ENCODE peak calls at places on chromosomes 12 and 14, in four cellular contexts. One of them, this sample, is unnamed.

GRCh38 chr14:37195327-37195726 is 2.4 kb upstream of the MIPOL1 start:
- DNase-seq in HepG2: peak; percentile 72
- DNase-seq in GM12878: no peak
- DNase-seq in H1: no peak
- DNase-seq in this sample: no peak

GRCh38 chr14:37246427-37246829 is 48.7 kb downstream of the MIPOL1 start:
- DNase-seq in HepG2: peak; percentile 86
- DNase-seq in GM12878: no peak
- DNase-seq in H1: no peak
- DNase-seq in this sample: no peak

GRCh38 chr12:103197725-103198388 is 240.4 kb downstream of the ASCL1 start:
- DNase-seq in HepG2: no peak
- DNase-seq in GM12878: no peak
- DNase-seq in H1: no peak
- DNase-seq in this sample: no peak

GRCh38 chr12:132329036-132329738 is at the start of gene GALNT9:
- DNase-seq in HepG2: no peak
- DNase-seq in GM12878: no peak
- DNase-seq in H1: no peak
- DNase-seq in this sample: peak; percentile 11

GRCh38 chr12:103441437-103442186 is 54.2 kb downstream of the C12orf42 start:
- DNase-seq in HepG2: no peak
- DNase-seq in GM12878: peak; percentile 97
- DNase-seq in H1: no peak
- DNase-seq in this sample: no peak

GRCh38 chr12:74999474-74999873 is 210.2 kb downstream of the KCNC2 start:
- DNase-seq in HepG2: no peak
- DNase-seq in GM12878: no peak
- DNase-seq in H1: no peak
- DNase-seq in this sample: no peak

GRCh38 chr12:63967781-63968180 is 123.3 kb downstream of the SRGAP1 start:
- DNase-seq in HepG2: no peak
- DNase-seq in GM12878: no peak
- DNase-seq in H1: no peak
- DNase-seq in this sample: no peak

GRCh38 chr14:39230416-39230815 is 3.3 kb upstream of the MIA2 start:
- DNase-seq in HepG2: no peak
- DNase-seq in GM12878: no peak
- DNase-seq in H1: no peak
- DNase-seq in this sample: no peak

GRCh38 chr12:96471368-96472040 is 17.9 kb upstream of the CFAP54 start:
- DNase-seq in HepG2: no peak
- DNase-seq in GM12878: no peak
- DNase-seq in H1: no peak
- DNase-seq in this sample: no peak

GRCh38 chr14:64919618-64920017 is 5.4 kb downstream of the CHURC1 start:
- DNase-seq in HepG2: peak; percentile 12
- DNase-seq in GM12878: no peak
- DNase-seq in H1: no peak
- DNase-seq in this sample: no peak

GRCh38 chr12:45326358-45326971 is 110.6 kb downstream of the ANO6 start:
- DNase-seq in HepG2: no peak
- DNase-seq in GM12878: no peak
- DNase-seq in H1: no peak
- DNase-seq in this sample: no peak

GRCh38 chr14:64200170-64200569 is 94.0 kb downstream of the ESR2 start:
- DNase-seq in HepG2: no peak
- DNase-seq in GM12878: no peak
- DNase-seq in H1: no peak
- DNase-seq in this sample: peak; percentile 9

GRCh38 chr12:109113661-109114321 is 2.6 kb upstream of the ACACB start:
- DNase-seq in HepG2: peak; percentile 5
- DNase-seq in GM12878: no peak
- DNase-seq in H1: no peak
- DNase-seq in this sample: no peak

GRCh38 chr14:54866588-54866987 is 36.0 kb downstream of the GCH1 start:
- DNase-seq in HepG2: peak; percentile 4
- DNase-seq in GM12878: no peak
- DNase-seq in H1: no peak
- DNase-seq in this sample: no peak

GRCh38 chr14:52550661-52551060 is 1.6 kb downstream of the TXNDC16 start:
- DNase-seq in HepG2: no peak
- DNase-seq in GM12878: no peak
- DNase-seq in H1: no peak
- DNase-seq in this sample: no peak

DNA sequence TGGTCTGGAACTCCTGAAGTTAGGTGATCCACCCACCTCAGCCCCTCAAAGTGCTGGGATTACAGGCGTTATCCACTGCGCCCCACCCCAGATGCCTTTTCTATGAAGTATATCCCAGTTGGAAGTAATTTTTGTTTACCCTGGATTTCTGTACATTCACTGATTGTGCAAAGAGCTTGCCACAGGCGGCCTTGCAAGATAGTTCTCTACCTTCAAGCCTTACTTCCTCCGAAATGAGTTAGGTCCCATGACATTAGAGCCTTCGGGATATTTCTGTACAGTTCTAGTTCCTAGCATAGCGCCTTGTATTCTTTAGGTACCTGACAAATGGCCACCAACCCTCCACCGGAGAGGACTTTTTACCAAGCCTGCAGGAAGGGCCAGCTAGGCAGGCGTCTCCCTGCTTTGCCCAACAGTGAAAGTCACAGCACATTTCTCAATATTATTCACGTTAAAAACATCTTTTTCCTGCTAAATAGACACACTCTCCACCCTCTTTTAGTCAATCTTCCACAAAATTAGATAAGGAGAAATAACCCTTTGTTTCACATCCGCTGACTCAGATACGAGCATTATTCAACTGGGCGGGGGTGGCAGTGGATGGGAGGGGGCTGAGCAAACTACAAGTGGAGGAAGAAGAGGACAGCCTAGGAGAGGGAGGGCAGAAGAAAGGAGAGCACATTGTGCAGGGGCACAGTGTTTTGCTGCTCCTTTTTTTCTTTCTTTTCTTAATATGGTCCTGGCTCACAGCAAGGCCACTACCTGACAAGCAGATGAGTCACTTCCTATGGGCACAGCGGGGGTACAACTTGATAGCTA is 40.0 kb upstream of the CAPRIN2 start:
- DNase-seq in HepG2: peak; percentile 67
- DNase-seq in GM12878: no peak
- DNase-seq in H1: peak; percentile 59
- DNase-seq in this sample: peak; percentile 99
- H3K9ac ChIP-seq in HepG2: peak overlapping the region; percentile 0
- H3K9ac ChIP-seq in GM12878: no peak overlapping the region
- H3K9ac ChIP-seq in H1: no peak overlapping the region
- H3K9ac ChIP-seq in this sample: peak overlapping the region; percentile 51

DNA sequence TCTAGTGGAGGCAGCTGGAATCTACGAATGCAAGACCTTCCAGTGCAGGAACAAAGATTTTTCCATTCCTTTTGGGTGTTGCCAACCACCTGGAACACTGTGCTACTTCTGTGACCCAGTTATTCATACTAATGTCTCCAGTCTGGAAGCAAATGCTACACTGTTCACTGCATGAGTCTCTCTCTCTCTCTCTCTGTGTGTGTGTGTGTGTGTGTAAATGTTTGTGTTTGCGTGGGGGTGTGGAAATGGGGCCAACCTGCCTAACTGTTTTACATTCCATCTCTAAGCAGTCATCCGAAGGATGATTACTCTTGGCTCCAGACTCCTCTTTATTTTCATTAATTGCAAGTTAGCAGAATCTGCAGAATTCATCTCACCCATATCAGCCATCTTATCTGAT is 29.9 kb upstream of the YBX3 start:
- DNase-seq in HepG2: no peak
- DNase-seq in GM12878: no peak
- DNase-seq in H1: no peak
- DNase-seq in this sample: no peak
- H3K4me1 ChIP-seq in HepG2: peaks cover 13% of the 10 kb centered on the region
- H3K4me1 ChIP-seq in GM12878: no peaks in the 10 kb centered on the region
- H3K4me1 ChIP-seq in H1: peaks cover 4% of the 10 kb centered on the region
- H3K4me1 ChIP-seq in this sample: no peaks in the 10 kb centered on the region

DNA sequence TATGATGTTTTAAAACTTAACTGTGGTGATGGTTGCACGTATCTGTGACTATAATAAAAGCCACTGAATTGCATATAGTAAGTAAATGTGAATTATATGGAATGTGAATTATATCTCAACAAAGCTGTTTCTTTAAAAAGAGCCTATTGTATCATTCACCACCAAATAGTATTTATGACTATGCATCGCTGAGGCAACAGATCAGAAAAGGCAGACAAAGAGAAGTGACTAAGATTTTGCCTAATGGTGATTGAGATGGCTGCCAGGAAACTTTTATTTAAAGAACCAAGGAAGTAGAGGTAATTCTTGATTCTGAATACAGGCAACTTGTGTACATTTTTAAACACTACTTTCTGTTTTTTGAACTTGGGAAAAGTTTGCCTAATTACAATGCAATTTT is 31.7 kb downstream of the DHRS7 start:
- DNase-seq in HepG2: no peak
- DNase-seq in GM12878: no peak
- DNase-seq in H1: no peak
- DNase-seq in this sample: no peak
- TF ChIP-seq SUZ12 in HepG2: no peak
- TF ChIP-seq SUZ12 in GM12878: no peak
- TF ChIP-seq SUZ12 in H1: no peak
- TF ChIP-seq SUZ12 in this sample: no peak

GRCh38 chr12:113634982-113635381 is 163.3 kb upstream of the LHX5 start:
- DNase-seq in HepG2: no peak
- DNase-seq in GM12878: no peak
- DNase-seq in H1: no peak
- DNase-seq in this sample: no peak
- H3K9ac ChIP-seq in HepG2: no peak overlapping the region
- H3K9ac ChIP-seq in GM12878: no peak overlapping the region
- H3K9ac ChIP-seq in H1: no peak overlapping the region
- H3K9ac ChIP-seq in this sample: no peak overlapping the region

GRCh38 chr14:104752338-104752734 is 611 bp upstream of the SIVA1 start:
- DNase-seq in HepG2: no peak
- DNase-seq in GM12878: no peak
- DNase-seq in H1: no peak
- DNase-seq in this sample: no peak
- H3K4me1 ChIP-seq in HepG2: peaks cover 75% of the 10 kb centered on the region
- H3K4me1 ChIP-seq in GM12878: peaks cover 17% of the 10 kb centered on the region
- H3K4me1 ChIP-seq in H1: no peaks in the 10 kb centered on the region
- H3K4me1 ChIP-seq in this sample: peaks cover 23% of the 10 kb centered on the region

GRCh38 chr12:129212221-129212630 is 358.9 kb downstream of the GLT1D1 start:
- DNase-seq in HepG2: peak; percentile 33
- DNase-seq in GM12878: no peak
- DNase-seq in H1: no peak
- DNase-seq in this sample: no peak
- TF ChIP-seq SUZ12 in HepG2: no peak
- TF ChIP-seq SUZ12 in GM12878: no peak
- TF ChIP-seq SUZ12 in H1: no peak
- TF ChIP-seq SUZ12 in this sample: no peak